ENCODE peak calls at places on chromosomes 11 and 22, in nine cellular contexts. N is hepatocyte; D is upper lobe of right lung; Y is left ventricle myocardium inferior; E is naive thymus-derived CD4-positive, alpha-beta T cell; L is GM23248; C is adipocyte; A is aorta; W is tibial artery. O is an unnamed sample.

GRCh38 chr11:119804698-119805097 is 75.7 kb upstream of the NECTIN1 start:
- DNase-seq in C (no peak), A (peak; percentile 67), Y (no peak), L (no peak), W (no peak), D (no peak), N (no peak), E (no peak), O (no peak)

GRCh38 chr11:9231848-9232177 is 33.3 kb downstream of the DENND5A start:
- DNase-seq in N (no peak), Y (no peak), A (no peak), E (no peak), W (no peak), C (peak; percentile 69), D (no peak), L (peak; percentile 60), O (no peak)

GRCh38 chr11:61297741-61298140 is 2.6 kb upstream of the VWCE start:
- DNase-seq in C (peak; percentile 86), Y (no peak), N (no peak), A (no peak), W (no peak), E (no peak), D (no peak), L (peak; percentile 95), O (no peak)

GRCh38 chr11:21888814-21889213 is 304.1 kb upstream of the ANO5 start:
- DNase-seq in C (no peak), A (no peak), N (peak; percentile 32), L (no peak), Y (no peak), D (no peak), E (no peak), W (no peak), O (no peak)

GRCh38 chr11:44372989-44373388 is 63.0 kb upstream of the ALX4 start:
- DNase-seq in N (no peak), Y (no peak), A (no peak), L (no peak), W (no peak), D (no peak), C (no peak), E (no peak), O (no peak)

GRCh38 chr11:121446752-121447156 is 5.4 kb upstream of the SORL1 start:
- DNase-seq in N (no peak), Y (no peak), W (no peak), D (no peak), C (peak; percentile 34), E (no peak), A (no peak), L (peak; percentile 28), O (no peak)

GRCh38 chr22:23781533-23781932 is 5.2 kb upstream of the SMARCB1 start:
- DNase-seq in Y (no peak), W (no peak), A (no peak), L (peak; percentile 94), C (peak; percentile 85), D (no peak), E (no peak), N (peak; percentile 61), O (no peak)

GRCh38 chr11:68212421-68213134 is 518 bp downstream of the KMT5B start:
- DNase-seq in C (peak; percentile 93), D (peak; percentile 87), L (peak; percentile 93), E (peak; percentile 41), A (peak; percentile 89), Y (peak; percentile 72), N (peak; percentile 92), W (peak; percentile 86), O (peak; percentile 25)

GRCh38 chr11:72238040-72238450 is 5.9 kb downstream of the PHOX2A start:
- DNase-seq in E (peak; percentile 41), N (peak; percentile 82), Y (no peak), C (peak; percentile 64), L (peak; percentile 84), D (peak; percentile 86), W (no peak), A (peak; percentile 84), O (peak; percentile 40)

GRCh38 chr22:44445307-44445680 is 52.7 kb downstream of the RTL6 start:
- DNase-seq in D (peak; percentile 49), W (peak; percentile 42), C (no peak), Y (no peak), E (no peak), L (no peak), N (no peak), A (no peak), O (no peak)

GRCh38 chr22:26892401-26893033 is 235.1 kb downstream of the MIAT start:
- DNase-seq in N (peak; percentile 25), E (no peak), Y (no peak), C (no peak), D (peak; percentile 76), W (no peak), A (peak; percentile 83), L (peak; percentile 60), O (no peak)

GRCh38 chr11:45877845-45878244 is 7.6 kb upstream of the MAPK8IP1 start:
- DNase-seq in W (no peak), N (no peak), C (no peak), L (no peak), E (no peak), Y (no peak), D (no peak), A (no peak), O (no peak)

GRCh38 chr11:57358543-57358961 is 20.4 kb downstream of the P2RX3 start:
- DNase-seq in D (no peak), W (no peak), Y (no peak), C (no peak), E (no peak), L (peak; percentile 29), A (peak; percentile 38), N (peak; percentile 28), O (no peak)

GRCh38 chr11:69094111-69094914 is 45.6 kb downstream of the TPCN2 start:
- DNase-seq in E (no peak), C (no peak), Y (no peak), L (no peak), N (no peak), D (no peak), W (no peak), A (no peak), O (no peak)

GRCh38 chr11:66880484-66881211 is 23.8 kb downstream of the LRFN4 start:
- DNase-seq in L (no peak), W (no peak), E (peak; percentile 25), Y (no peak), N (no peak), C (no peak), D (no peak), A (no peak), O (no peak)

GRCh38 chr11:16987205-16987568 is 27.0 kb downstream of the PLEKHA7 start:
- DNase-seq in N (peak; percentile 68), Y (no peak), A (no peak), L (no peak), D (no peak), C (no peak), W (no peak), E (no peak), O (no peak)

GRCh38 chr11:129375731-129376657 is at the start of gene BARX2:
- DNase-seq in N (peak; percentile 89), A (no peak), L (peak; percentile 86), W (no peak), Y (peak; percentile 16), C (peak; percentile 48), E (no peak), D (peak; percentile 82), O (no peak)

GRCh38 chr11:73838443-73839122 is 38.1 kb downstream of the COA4 start:
- DNase-seq in D (no peak), N (peak; percentile 6), C (peak; percentile 62), A (no peak), L (peak; percentile 33), W (no peak), E (no peak), Y (no peak), O (no peak)

DNA sequence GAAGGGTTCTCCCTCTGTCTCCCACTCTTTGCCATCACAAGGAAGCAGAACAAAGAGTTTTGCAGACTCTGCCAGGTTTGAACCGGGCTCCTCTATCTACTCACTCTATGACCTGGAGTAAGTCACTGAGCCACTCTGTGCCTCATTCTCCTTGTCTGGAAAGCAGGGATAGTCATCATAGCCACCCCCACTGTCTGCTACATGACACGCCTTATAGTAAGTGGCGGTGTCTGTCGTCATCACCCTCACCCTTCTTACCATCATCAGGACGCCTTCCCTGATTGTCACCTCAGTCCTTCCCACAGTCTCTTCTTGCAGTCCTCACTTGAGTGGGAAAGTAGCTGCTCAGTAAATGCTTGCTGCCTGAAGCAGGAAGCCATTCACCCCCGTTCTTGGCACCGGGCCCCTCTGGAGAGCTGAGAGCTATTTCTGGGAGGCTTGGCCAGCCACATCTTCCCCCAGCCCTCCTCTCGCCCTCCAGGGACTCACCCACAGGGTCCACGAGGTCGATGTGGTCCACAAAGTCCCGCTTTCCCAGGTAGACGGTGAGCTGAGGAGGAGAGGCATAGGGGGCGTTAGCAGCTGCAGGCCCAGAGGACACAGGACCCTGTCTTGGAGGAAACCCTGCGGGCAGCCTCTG is 46.4 kb downstream of the TPBGL start:
- DNase-seq in N (no peak), Y (no peak), W (no peak), E (no peak), A (no peak), L (peak; percentile 70), C (no peak), D (no peak), O (no peak)
- H3K9me3 ChIP-seq in N (no peaks in the 10 kb centered on the region), Y (no peaks in the 10 kb centered on the region), W (no peaks in the 10 kb centered on the region), E (no peaks in the 10 kb centered on the region), A (no peaks in the 10 kb centered on the region), L (no peaks in the 10 kb centered on the region), C (no peaks in the 10 kb centered on the region), D (no peaks in the 10 kb centered on the region), O (no peaks in the 10 kb centered on the region)

DNA sequence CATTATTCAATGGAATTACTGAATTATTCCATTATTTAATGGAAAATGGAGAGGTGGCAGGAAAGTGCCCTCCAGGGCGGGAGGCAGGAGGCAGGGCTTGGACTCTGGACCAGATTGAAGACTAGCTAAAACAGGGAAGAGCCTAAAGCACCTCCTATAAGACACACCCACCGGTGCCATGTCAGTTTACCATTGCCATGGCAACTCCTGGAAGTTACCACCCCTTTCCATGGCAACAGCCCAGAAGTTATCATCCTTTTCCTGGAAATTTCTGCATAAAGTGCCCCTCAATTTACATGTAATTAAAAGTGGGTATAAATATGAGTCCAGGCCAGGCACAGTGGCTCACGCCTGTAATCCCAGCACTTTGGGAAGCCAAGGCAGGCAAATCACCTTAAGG is 443.7 kb downstream of the TBC1D22A start:
- DNase-seq in W (no peak), A (no peak), N (no peak), C (no peak), Y (no peak), L (no peak), D (no peak), E (no peak), O (no peak)
- H3K9me3 ChIP-seq in W (no peaks in the 10 kb centered on the region), A (no peaks in the 10 kb centered on the region), N (no peaks in the 10 kb centered on the region), C (peaks cover 8% of the 10 kb centered on the region), Y (no peaks in the 10 kb centered on the region), L (no peaks in the 10 kb centered on the region), D (no peaks in the 10 kb centered on the region), E (no peaks in the 10 kb centered on the region), O (no peaks in the 10 kb centered on the region)

DNA sequence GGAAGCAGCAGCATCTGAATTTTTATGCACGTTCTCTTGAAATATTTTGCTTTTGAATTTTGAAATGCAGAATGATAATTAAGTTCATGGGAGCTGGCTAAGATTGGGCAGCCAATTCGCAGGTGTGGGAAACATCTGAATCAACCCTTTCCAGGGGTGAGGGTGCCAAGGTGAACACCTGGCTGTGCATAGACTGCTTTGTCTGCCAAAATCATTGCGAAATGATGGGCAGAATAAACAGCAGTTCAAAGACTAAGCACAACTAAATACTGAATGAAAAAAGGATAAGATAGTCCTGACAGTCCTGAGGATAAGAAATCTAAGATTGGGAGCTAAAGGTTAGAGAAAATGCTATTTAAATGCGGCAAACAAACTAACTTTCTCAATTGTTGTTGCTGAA is 813.3 kb upstream of the RAG2 start:
- DNase-seq in Y (no peak), W (no peak), C (no peak), D (no peak), N (no peak), E (no peak), A (no peak), L (no peak), O (no peak)
- H3K9me3 ChIP-seq in Y (peaks cover 12% of the 10 kb centered on the region), W (no peaks in the 10 kb centered on the region), C (no peaks in the 10 kb centered on the region), D (no peaks in the 10 kb centered on the region), N (no peaks in the 10 kb centered on the region), E (no peaks in the 10 kb centered on the region), A (no peaks in the 10 kb centered on the region), L (no peaks in the 10 kb centered on the region), O (no peaks in the 10 kb centered on the region)

GRCh38 chr22:49371325-49372110 is 456.2 kb downstream of the BRD1 start:
- DNase-seq in D (peak; percentile 46), N (no peak), E (no peak), W (peak; percentile 48), Y (no peak), C (no peak), A (peak; percentile 62), L (no peak), O (no peak)
- H3K9me3 ChIP-seq in D (no peaks in the 10 kb centered on the region), N (no peaks in the 10 kb centered on the region), E (no peaks in the 10 kb centered on the region), W (no peaks in the 10 kb centered on the region), Y (no peaks in the 10 kb centered on the region), C (no peaks in the 10 kb centered on the region), A (no peaks in the 10 kb centered on the region), L (no peaks in the 10 kb centered on the region), O (no peaks in the 10 kb centered on the region)